ENCODE peak calls at places on chromosomes 1 and 21, in five cellular contexts. E is A549, C is H1, J is K562, M is HepG2. G is an unnamed sample.

GRCh38 chr1:11501906-11502485 is 23.0 kb downstream of the DISP3 start:
- DNase-seq in E (no peak), C (no peak), J (no peak), M (no peak), G (no peak)

GRCh38 chr1:30407030-30407861 is 316.1 kb downstream of the MATN1 start:
- DNase-seq in C (peak; percentile 42), E (no peak), J (no peak), M (no peak), G (no peak)

GRCh38 chr1:32142446-32143301 is 34.8 kb downstream of the KPNA6 start:
- DNase-seq in J (peak; percentile 59), C (no peak), M (peak; percentile 85), E (peak; percentile 78), G (no peak)

GRCh38 chr1:25501235-25502058 is 42.0 kb upstream of the LDLRAP1 start:
- DNase-seq in M (peak; percentile 81), C (peak; percentile 91), E (peak; percentile 41), J (peak; percentile 38), G (no peak)

GRCh38 chr1:67632356-67632755 is 52.6 kb upstream of the GADD45A start:
- DNase-seq in E (no peak), J (no peak), M (no peak), C (peak; percentile 28), G (no peak)

GRCh38 chr1:241269116-241269515 is 87.9 kb downstream of the RGS7 start:
- DNase-seq in C (peak; percentile 53), M (peak; percentile 2), E (peak; percentile 17), J (no peak), G (no peak)

GRCh38 chr1:36528361-36529349 is 45.9 kb upstream of the CSF3R start:
- DNase-seq in E (peak; percentile 16), C (peak; percentile 59), M (no peak), J (no peak), G (no peak)

GRCh38 chr1:17011439-17012307 is at the start of gene ATP13A2:
- DNase-seq in C (peak; percentile 86), J (peak; percentile 97), M (peak; percentile 75), E (peak; percentile 71), G (peak; percentile 75)

GRCh38 chr1:38898653-38899230 is 17.4 kb upstream of the GJA9 start:
- DNase-seq in M (no peak), E (no peak), J (no peak), C (no peak), G (no peak)

GRCh38 chr1:243585982-243586381 is 264.1 kb downstream of the AKT3 start:
- DNase-seq in M (no peak), C (no peak), E (no peak), J (no peak), G (no peak)

GRCh38 chr1:34879230-34879629 is 19.7 kb upstream of the SMIM12 start:
- DNase-seq in C (peak; percentile 59), E (no peak), M (peak; percentile 25), J (no peak), G (no peak)

GRCh38 chr1:89812992-89813391 is 7.8 kb upstream of the LRRC8D start:
- DNase-seq in M (no peak), J (no peak), C (no peak), E (no peak), G (no peak)

GRCh38 chr1:198955085-198955484 is 316.2 kb downstream of the PTPRC start:
- DNase-seq in C (no peak), E (no peak), J (no peak), M (no peak), G (no peak)

GRCh38 chr1:54167422-54168139 is 14.8 kb upstream of the CDCP2 start:
- DNase-seq in M (no peak), J (no peak), C (no peak), E (no peak), G (no peak)

GRCh38 chr1:159339517-159339916 is 37.4 kb downstream of the FCER1A start:
- DNase-seq in C (no peak), J (no peak), E (peak; percentile 14), M (no peak), G (no peak)

GRCh38 chr1:71273326-71273725 is 192.5 kb upstream of the ZRANB2 start:
- DNase-seq in J (no peak), M (no peak), C (no peak), E (no peak), G (no peak)

GRCh38 chr1:43620956-43621355 is 29.0 kb upstream of the KDM4A start:
- DNase-seq in M (no peak), E (no peak), J (peak; percentile 69), C (no peak), G (no peak)

GRCh38 chr1:79603862-79604261 is 597.3 kb upstream of the ADGRL4 start:
- DNase-seq in C (no peak), M (no peak), J (no peak), E (no peak), G (no peak)

GRCh38 chr1:39501666-39502065 is 10.2 kb downstream of the BMP8A start:
- DNase-seq in J (no peak), E (no peak), M (no peak), C (no peak), G (no peak)

GRCh38 chr1:53332188-53332564 is 4.3 kb upstream of the LRP8 start:
- DNase-seq in M (no peak), E (no peak), C (peak; percentile 26), J (no peak), G (no peak)

GRCh38 chr1:154972517-154973343 is 1.8 kb upstream of the CKS1B start:
- DNase-seq in M (peak; percentile 95), C (peak; percentile 82), J (no peak), E (peak; percentile 97), G (peak; percentile 95)

GRCh38 chr1:194372266-194372665 is 1185.9 kb upstream of the B3GALT2 start:
- DNase-seq in E (no peak), J (no peak), M (no peak), C (no peak), G (no peak)

GRCh38 chr1:227450489-227450888 is 112.9 kb upstream of the ZNF678 start:
- DNase-seq in J (no peak), C (no peak), E (no peak), M (no peak), G (no peak)

GRCh38 chr1:162663589-162664030 is 31.3 kb downstream of the DDR2 start:
- DNase-seq in C (no peak), J (no peak), M (no peak), E (no peak), G (peak; percentile 42)

GRCh38 chr21:34771512-34772028 is 102.8 kb downstream of the CLIC6 start:
- DNase-seq in C (peak; percentile 3), E (peak; percentile 57), J (no peak), M (peak; percentile 89), G (peak; percentile 11)

GRCh38 chr1:226457307-226457712 is 49.4 kb upstream of the PARP1 start:
- DNase-seq in M (no peak), E (peak; percentile 9), J (peak; percentile 26), C (peak; percentile 79), G (peak; percentile 16)

GRCh38 chr1:143691400-143691891 is 280.3 kb downstream of the FAM72C start:
- DNase-seq in M (peak; percentile 3), C (peak; percentile 50), J (no peak), E (peak; percentile 89), G (no peak)

GRCh38 chr1:204074274-204075115 is 1.6 kb downstream of the SOX13 start:
- DNase-seq in M (peak; percentile 87), E (peak; percentile 65), C (peak; percentile 80), J (no peak), G (peak; percentile 80)

GRCh38 chr21:44377201-44377921 is 23.9 kb downstream of the TRPM2 start:
- DNase-seq in M (no peak), J (peak; percentile 35), C (no peak), E (no peak), G (no peak)

GRCh38 chr21:45617021-45617930 is 26.2 kb upstream of the PCBP3 start:
- DNase-seq in J (no peak), E (no peak), M (no peak), C (no peak), G (no peak)

GRCh38 chr1:208041505-208041904 is 130.6 kb upstream of the CD34 start:
- DNase-seq in J (no peak), C (no peak), E (no peak), M (no peak), G (no peak)
- TF ChIP-seq MAX in J (no peak), C (no peak), E (no peak), M (no peak), G (no peak)

DNA sequence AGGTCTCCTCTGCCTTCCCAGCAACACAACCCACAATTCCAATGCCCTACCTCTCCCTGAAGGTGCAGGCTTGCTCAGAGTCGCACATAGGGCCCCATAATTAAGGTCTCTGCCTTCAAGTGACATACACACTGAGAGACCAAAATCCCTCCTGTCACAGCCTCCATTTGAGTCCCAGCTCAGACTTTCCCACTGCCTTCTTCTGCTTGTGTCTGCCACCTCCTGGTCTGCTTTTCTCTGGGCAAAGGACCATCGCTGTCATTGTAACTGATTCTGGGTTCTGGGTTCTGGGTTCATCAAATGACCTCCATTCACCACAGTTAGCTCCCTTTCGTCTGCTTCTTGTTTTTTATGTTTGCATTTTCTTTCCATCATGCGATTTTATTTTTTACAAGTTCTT is 119.2 kb upstream of the ATP1B1 start:
- DNase-seq in C (no peak), J (no peak), E (no peak), M (no peak), G (no peak)
- TF ChIP-seq JUN in C (no peak), J (no peak), E (no peak), M (no peak), G (no peak)

GRCh38 chr1:23148084-23148483 is 20.6 kb downstream of the LUZP1 start:
- DNase-seq in C (no peak), E (no peak), M (no peak), J (no peak), G (peak; percentile 39)

GRCh38 chr1:23152966-23153684 is 15.5 kb downstream of the LUZP1 start:
- DNase-seq in E (no peak), J (no peak), M (no peak), C (no peak), G (no peak)

GRCh38 chr1:23150742-23151141 is 17.9 kb downstream of the LUZP1 start:
- DNase-seq in C (no peak), J (no peak), M (no peak), E (no peak), G (no peak)

GRCh38 chr1:23149110-23149509 is 19.5 kb downstream of the LUZP1 start:
- DNase-seq in M (peak; percentile 82), C (no peak), J (no peak), E (peak; percentile 64), G (peak; percentile 30)
- H3K4me2 ChIP-seq in M (peak overlapping the region; percentile 44), C (no peak overlapping the region), J (no peak overlapping the region), E (peak overlapping the region; percentile 69), G (peak overlapping the region; percentile 21)

GRCh38 chr1:183840140-183840539 is 35.2 kb downstream of the RGL1 start:
- DNase-seq in M (no peak), C (no peak), E (peak; percentile 7), J (no peak), G (peak; percentile 18)
- TF ChIP-seq MAX in M (no peak), C (no peak), E (no peak), J (no peak), G (no peak)

G was measured in endothelial cell of umbilical vein.